ENCODE peak calls at places on chromosomes 1 and 21, in six cellular contexts. S is A549, V is NB4, U is K562, C is GM12878, H is endothelial cell of umbilical vein. Y is an unnamed sample.

GRCh38 chr1:198754670-198755069 is 115.8 kb downstream of the PTPRC start:
- DNase-seq in H (no peak), S (no peak), C (no peak), V (no peak), U (no peak), Y (no peak)

GRCh38 chr1:30409476-30410152 is 313.8 kb downstream of the MATN1 start:
- DNase-seq in C (no peak), V (no peak), S (no peak), H (no peak), U (no peak), Y (no peak)

GRCh38 chr1:95023399-95024050 is 49.2 kb downstream of the ALG14 start:
- DNase-seq in C (no peak), S (no peak), V (no peak), H (peak), U (no peak), Y (no peak)

GRCh38 chr1:234961468-234962339 is 166.9 kb downstream of the TOMM20 start:
- DNase-seq in S (no peak), C (no peak), U (no peak), V (peak), H (peak), Y (no peak)

GRCh38 chr1:197464039-197464438 is 196.0 kb downstream of the CRB1 start:
- DNase-seq in U (no peak), V (peak), C (no peak), H (no peak), S (no peak), Y (peak)

GRCh38 chr1:212630159-212630900 is 21.8 kb downstream of the ATF3 start:
- DNase-seq in H (peak), U (peak), V (peak), S (peak), C (no peak), Y (peak)

GRCh38 chr1:24954022-24954421 is 23.9 kb upstream of the RUNX3 start:
- DNase-seq in C (no peak), H (no peak), V (no peak), S (no peak), U (no peak), Y (no peak)

GRCh38 chr1:193270996-193271395 is 84.6 kb upstream of the B3GALT2 start:
- DNase-seq in H (no peak), C (peak), V (no peak), S (no peak), U (no peak), Y (no peak)

GRCh38 chr1:237042467-237042891 is 495 bp downstream of the RYR2 start:
- DNase-seq in H (no peak), V (no peak), U (no peak), C (no peak), S (no peak), Y (no peak)

GRCh38 chr1:116115476-116115875 is 4.3 kb downstream of the MAB21L3 start:
- DNase-seq in U (no peak), C (no peak), V (no peak), H (no peak), S (no peak), Y (no peak)

GRCh38 chr1:235923466-235924008 is 56.8 kb upstream of the LYST start:
- DNase-seq in V (no peak), C (no peak), U (no peak), H (no peak), S (no peak), Y (no peak)

GRCh38 chr1:213892471-213892870 is 95.3 kb upstream of the PROX1 start:
- DNase-seq in S (no peak), H (no peak), C (no peak), V (no peak), U (no peak), Y (no peak)

GRCh38 chr1:214420833-214421232 is 130.6 kb downstream of the PTPN14 start:
- DNase-seq in V (no peak), U (no peak), S (no peak), C (no peak), H (no peak), Y (no peak)

GRCh38 chr1:71721532-71721931 is 560.8 kb downstream of the NEGR1 start:
- DNase-seq in U (no peak), C (no peak), V (peak), S (no peak), H (no peak), Y (no peak)

GRCh38 chr1:101130673-101131072 is 105.1 kb upstream of the DPH5 start:
- DNase-seq in U (no peak), C (no peak), H (no peak), S (no peak), V (no peak), Y (no peak)

GRCh38 chr1:28985427-28985826 is 71.1 kb downstream of the EPB41 start:
- DNase-seq in H (no peak), C (no peak), S (no peak), U (no peak), V (no peak), Y (no peak)

GRCh38 chr1:172450524-172450885 is 6.6 kb upstream of the PIGC start:
- DNase-seq in H (peak), U (no peak), C (no peak), V (no peak), S (peak), Y (peak)

GRCh38 chr1:7899741-7900140 is 40.9 kb downstream of the TNFRSF9 start:
- DNase-seq in C (no peak), S (no peak), H (no peak), U (no peak), V (peak), Y (no peak)

DNA sequence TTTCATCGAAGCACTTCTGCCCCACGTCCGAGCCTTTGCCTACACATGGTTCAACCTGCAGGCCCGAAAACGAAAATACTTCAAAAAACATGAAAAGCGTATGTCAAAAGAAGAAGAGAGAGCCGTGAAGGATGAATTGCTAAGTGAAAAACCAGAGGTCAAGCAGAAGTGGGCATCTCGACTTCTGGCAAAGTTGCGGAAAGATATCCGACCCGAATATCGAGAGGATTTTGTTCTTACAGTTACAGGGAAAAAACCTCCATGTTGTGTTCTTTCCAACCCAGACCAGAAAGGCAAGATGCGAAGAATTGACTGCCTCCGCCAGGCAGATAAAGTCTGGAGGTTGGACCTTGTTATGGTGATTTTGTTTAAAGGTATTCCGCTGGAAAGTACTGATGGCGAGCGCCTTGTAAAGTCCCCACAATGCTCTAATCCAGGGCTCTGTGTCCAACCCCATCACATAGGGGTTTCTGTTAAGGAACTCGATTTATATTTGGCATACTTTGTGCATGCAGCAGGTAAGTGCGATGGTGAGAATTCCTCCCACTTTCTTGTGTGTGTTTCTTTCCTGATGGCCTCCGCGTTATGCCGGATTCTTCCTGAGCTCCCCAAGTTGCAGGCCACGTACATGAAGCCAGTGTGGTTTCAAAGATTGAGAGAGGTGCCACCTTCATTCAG is 5.9 kb downstream of the NFIA start:
- DNase-seq in V (no peak), U (no peak), C (no peak), S (no peak), H (no peak), Y (no peak)
- TF ChIP-seq MYC in V (no peak), U (no peak), C (no peak), S (no peak), H (no peak), Y (no peak)

DNA sequence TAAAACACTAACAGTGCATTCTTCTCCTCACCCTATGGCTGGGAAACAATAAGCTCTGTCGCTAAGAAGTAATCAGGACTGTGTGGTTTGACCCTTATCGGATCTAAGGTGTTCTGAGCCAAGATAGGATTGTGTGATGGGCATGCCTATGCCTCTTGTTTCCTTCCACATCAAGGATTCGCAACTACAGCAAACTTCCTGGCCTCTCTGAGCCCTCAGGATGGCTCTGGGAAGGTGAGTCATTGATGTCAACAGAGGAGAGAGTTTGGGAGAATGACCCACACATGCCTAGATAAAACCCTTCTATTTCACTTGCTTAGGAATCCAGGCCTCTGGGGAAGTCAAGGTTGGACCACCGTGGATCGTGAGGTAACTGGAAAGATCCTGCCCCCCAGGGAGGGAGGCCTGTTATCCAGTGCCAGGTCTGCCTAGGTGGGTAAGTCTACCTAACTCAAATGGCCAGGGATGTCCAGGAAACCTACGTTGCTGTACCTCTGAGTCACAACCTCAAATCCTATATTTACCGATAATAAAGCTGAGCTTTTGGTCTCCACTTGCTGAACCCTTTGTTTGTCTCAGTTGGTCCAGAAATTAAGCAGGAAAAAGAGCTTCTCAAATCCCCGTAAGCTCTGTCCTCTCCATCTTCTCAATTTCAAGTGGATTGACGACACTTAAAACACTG is 27.4 kb downstream of the TIAM1 start:
- DNase-seq in C (no peak), S (no peak), H (no peak), V (no peak), U (no peak), Y (no peak)
- TF ChIP-seq MYC in C (no peak), S (no peak), H (no peak), V (no peak), U (no peak), Y (no peak)

DNA sequence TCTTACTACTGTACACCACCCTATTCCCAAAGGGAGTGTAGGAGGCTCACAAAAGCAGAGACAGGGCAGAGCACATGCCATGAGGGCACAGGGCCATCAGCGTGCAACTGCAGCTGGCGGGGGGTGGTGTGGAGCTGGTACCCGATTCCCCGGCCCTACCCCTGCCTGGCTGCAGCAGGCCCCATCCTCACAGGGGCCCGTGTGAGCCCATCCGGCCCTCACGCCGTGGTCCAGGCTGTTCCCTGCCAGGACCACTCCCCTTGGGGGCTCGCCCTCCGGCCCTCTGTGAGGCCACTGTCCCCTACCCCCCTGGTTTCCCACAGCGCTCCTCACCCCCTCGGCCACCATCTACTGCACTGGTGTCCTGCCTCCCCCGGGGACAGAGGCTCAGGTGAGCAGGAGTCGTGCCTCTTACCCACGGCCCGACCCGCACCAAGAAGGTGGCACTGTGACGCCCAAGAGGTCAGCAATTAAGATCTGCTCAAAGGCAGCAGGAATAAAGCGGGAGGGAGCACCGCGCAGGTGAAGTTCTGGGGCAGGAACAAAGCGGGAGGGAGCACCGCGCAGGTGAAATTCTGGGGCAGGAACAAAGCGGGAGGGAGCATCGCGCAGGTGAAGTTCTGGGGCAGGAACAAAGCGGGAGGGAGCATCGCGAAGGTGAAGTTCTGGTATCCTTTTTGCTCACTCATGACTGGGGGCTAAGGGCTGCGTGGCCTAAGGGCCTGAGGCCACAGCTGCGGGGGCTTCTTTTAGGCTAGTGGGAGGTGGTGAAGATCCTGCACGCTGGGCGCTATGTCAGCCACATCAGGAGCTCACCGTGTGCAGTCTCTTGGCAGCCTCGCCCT is 3.9 kb downstream of the POFUT2 start:
- DNase-seq in H (no peak), S (no peak), V (no peak), U (no peak), C (no peak), Y (no peak)
- TF ChIP-seq MYC in H (no peak), S (no peak), V (no peak), U (no peak), C (no peak), Y (no peak)

GRCh38 chr1:56416385-56416972 is 162.9 kb downstream of the PLPP3 start:
- DNase-seq in C (no peak), V (no peak), U (no peak), S (no peak), H (peak), Y (peak)

GRCh38 chr1:56414728-56415224 is 164.6 kb downstream of the PLPP3 start:
- DNase-seq in U (no peak), C (no peak), S (peak), H (no peak), V (no peak), Y (peak)

GRCh38 chr1:56415720-56416119 is 163.6 kb downstream of the PLPP3 start:
- DNase-seq in S (no peak), C (no peak), H (no peak), V (no peak), U (no peak), Y (no peak)

GRCh38 chr1:56413671-56414199 is 165.6 kb downstream of the PLPP3 start:
- DNase-seq in V (no peak), U (no peak), H (no peak), C (no peak), S (no peak), Y (peak)

DNA sequence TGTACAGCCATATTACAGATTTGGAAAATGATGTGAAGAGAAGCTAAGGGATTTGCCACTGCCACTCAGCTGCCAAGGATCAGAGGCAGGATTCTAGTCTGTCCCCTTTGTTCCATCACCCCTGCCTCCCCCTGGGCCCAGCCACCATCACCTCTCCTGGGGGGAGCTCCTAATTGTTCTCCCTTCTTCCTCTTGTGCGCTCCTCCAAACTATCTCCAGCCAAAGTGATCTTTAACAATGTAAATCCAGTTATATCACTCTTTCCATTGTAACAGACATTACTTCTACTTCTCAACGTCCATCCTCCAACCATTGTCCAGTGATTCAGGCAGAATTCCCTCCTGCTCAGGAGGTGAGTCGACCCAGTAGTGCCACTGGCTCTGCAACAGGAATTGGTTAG is 164.1 kb downstream of the PLPP3 start:
- DNase-seq in H (no peak), U (no peak), C (no peak), S (no peak), V (no peak), Y (no peak)
- TF ChIP-seq MYC in H (no peak), U (no peak), C (no peak), S (no peak), V (no peak), Y (no peak)

GRCh38 chr1:106254748-106255147 is 801.7 kb upstream of the PRMT6 start:
- DNase-seq in C (no peak), U (no peak), S (no peak), H (no peak), V (peak), Y (no peak)
- TF ChIP-seq MYC in C (no peak), U (no peak), S (no peak), H (no peak), V (no peak), Y (no peak)

Y was measured in HepG2.